ENCODE peak calls at places on chromosomes 3 and 15, in six cellular contexts. N is neuronal stem cell, V is heart right ventricle, I is adrenal gland, R is GM23248, U is heart left ventricle. Y is an unnamed sample. For H3K36me3, the result is how much of the 10 kb centered on the place peaks cover.

GRCh38 chr15:68553594-68553993 is 25.2 kb upstream of the CORO2B start:
- DNase-seq in V (no peak), I (no peak), R (no peak), U (no peak), N (no peak), Y (no peak)

GRCh38 chr15:51128701-51129100 is 34.0 kb upstream of the TNFAIP8L3 start:
- DNase-seq in N (no peak), I (no peak), V (no peak), U (no peak), R (peak), Y (no peak)

GRCh38 chr3:122151480-122151879 is 32.0 kb upstream of the CASR start:
- DNase-seq in U (no peak), V (no peak), N (no peak), I (no peak), R (peak), Y (no peak)

GRCh38 chr3:93843981-93844380 is 129.7 kb downstream of the PROS1 start:
- DNase-seq in N (no peak), I (no peak), V (no peak), R (peak), U (no peak), Y (peak)

GRCh38 chr15:67173786-67174185 is 80.7 kb downstream of the AAGAB start:
- DNase-seq in R (no peak), U (no peak), N (no peak), I (no peak), V (no peak), Y (no peak)

GRCh38 chr3:88180398-88180999 is 30.7 kb downstream of the C3orf38 start:
- DNase-seq in I (no peak), N (no peak), V (peak), U (no peak), R (peak), Y (no peak)

GRCh38 chr3:112685435-112685834 is 44.5 kb upstream of the CCDC80 start:
- DNase-seq in I (no peak), U (no peak), R (peak), V (no peak), N (no peak), Y (no peak)

GRCh38 chr15:49895337-49896223 is 223.5 kb downstream of the ATP8B4 start:
- DNase-seq in U (no peak), V (no peak), I (no peak), R (peak), N (peak), Y (no peak)

GRCh38 chr3:125684199-125684598 is 88.9 kb upstream of the OSBPL11 start:
- DNase-seq in N (peak), V (no peak), U (no peak), R (peak), I (no peak), Y (no peak)

GRCh38 chr15:75044258-75044878 is 21.0 kb downstream of the PPCDC start:
- DNase-seq in V (no peak), I (no peak), R (no peak), N (no peak), U (no peak), Y (no peak)

GRCh38 chr3:122255757-122256439 is 69.2 kb upstream of the CSTA start:
- DNase-seq in N (no peak), I (no peak), U (no peak), V (no peak), R (no peak), Y (no peak)

GRCh38 chr15:71565636-71566160 is 244.7 kb upstream of the NR2E3 start:
- DNase-seq in V (no peak), R (no peak), I (no peak), U (no peak), N (no peak), Y (no peak)

GRCh38 chr15:98649621-98649995 is 1.3 kb downstream of the IGF1R start:
- DNase-seq in U (peak), N (no peak), I (no peak), R (peak), V (peak), Y (peak)

GRCh38 chr3:66211779-66212178 is 9.0 kb upstream of the SLC25A26 start:
- DNase-seq in R (no peak), U (no peak), V (no peak), I (no peak), N (no peak), Y (no peak)

GRCh38 chr3:72487946-72488735 is 360.1 kb downstream of the SHQ1 start:
- DNase-seq in V (no peak), I (no peak), N (no peak), R (peak), U (no peak), Y (no peak)

GRCh38 chr3:150899141-150899540 is 6.1 kb downstream of the MINDY4B start:
- DNase-seq in R (no peak), I (no peak), N (no peak), V (no peak), U (no peak), Y (no peak)

GRCh38 chr15:45604321-45604720 is 17.1 kb downstream of the BLOC1S6 start:
- DNase-seq in N (no peak), V (no peak), R (peak), U (no peak), I (no peak), Y (no peak)

GRCh38 chr3:31361391-31362273 is 171.1 kb upstream of the STT3B start:
- DNase-seq in U (no peak), I (no peak), N (peak), R (peak), V (no peak), Y (no peak)

GRCh38 chr3:51282931-51283330 is 102.2 kb upstream of the MANF start:
- DNase-seq in I (no peak), R (peak), V (no peak), N (no peak), U (no peak), Y (no peak)

GRCh38 chr15:50857763-50858162 is 50.7 kb upstream of the AP4E1 start:
- DNase-seq in V (no peak), I (no peak), R (no peak), N (no peak), U (no peak), Y (no peak)

GRCh38 chr3:190303887-190304286 is 18.4 kb downstream of the CLDN1 start:
- DNase-seq in R (peak), I (no peak), V (no peak), U (no peak), N (no peak), Y (no peak)

GRCh38 chr15:58066042-58066867 is 744 bp upstream of the ALDH1A2 start:
- DNase-seq in R (peak), U (peak), N (peak), V (peak), I (peak), Y (no peak)

GRCh38 chr15:58063612-58064011 is 1.9 kb downstream of the ALDH1A2 start:
- DNase-seq in R (no peak), N (no peak), U (no peak), I (no peak), V (no peak), Y (no peak)

GRCh38 chr15:58065011-58065444 is 483 bp downstream of the ALDH1A2 start:
- DNase-seq in V (peak), N (peak), U (peak), I (no peak), R (no peak), Y (no peak)

GRCh38 chr15:58064119-58065010 is 1.1 kb downstream of the ALDH1A2 start:
- DNase-seq in V (no peak), N (no peak), U (no peak), I (no peak), R (peak), Y (no peak)

GRCh38 chr15:58065445-58066041 is at the start of gene ALDH1A2:
- DNase-seq in V (peak), I (no peak), N (peak), U (peak), R (no peak), Y (no peak)
- H3K4me3 ChIP-seq in V (peak), I (peak), N (peak), U (peak), R (no peak), Y (peak)

GRCh38 chr15:40248006-40248783 is 9.3 kb downstream of the PAK6 start:
- DNase-seq in U (no peak), R (no peak), V (no peak), N (no peak), I (no peak), Y (no peak)
- H3K36me3 ChIP-seq in U (under half), R (under half), V (under half), N (under half), I (under half), Y (under half)

GRCh38 chr15:63051701-63052066 is 9.1 kb downstream of the TPM1 start:
- DNase-seq in V (no peak), I (no peak), R (no peak), U (no peak), N (no peak), Y (no peak)

GRCh38 chr15:63048115-63048985 is 5.8 kb downstream of the TPM1 start:
- DNase-seq in R (peak), N (peak), V (peak), U (peak), I (peak), Y (peak)

GRCh38 chr15:63050737-63051700 is 8.5 kb downstream of the TPM1 start:
- DNase-seq in V (no peak), U (no peak), N (no peak), R (peak), I (no peak), Y (no peak)

GRCh38 chr15:63048986-63049665 is 6.6 kb downstream of the TPM1 start:
- DNase-seq in V (peak), N (no peak), U (peak), R (peak), I (peak), Y (no peak)

GRCh38 chr15:63049747-63050439 is 7.3 kb downstream of the TPM1 start:
- DNase-seq in U (no peak), I (no peak), V (no peak), R (peak), N (no peak), Y (no peak)
- H3K4me3 ChIP-seq in U (peak), I (peak), V (peak), R (peak), N (no peak), Y (peak)

GRCh38 chr3:129261850-129262249 is 12.4 kb downstream of the COPG1 start:
- DNase-seq in R (no peak), U (no peak), V (no peak), I (no peak), N (no peak), Y (no peak)

GRCh38 chr3:129263161-129263910 is 13.9 kb downstream of the COPG1 start:
- DNase-seq in U (no peak), R (no peak), N (no peak), V (no peak), I (no peak), Y (no peak)

GRCh38 chr3:129259612-129260477 is 10.4 kb downstream of the COPG1 start:
- DNase-seq in R (no peak), I (no peak), N (no peak), U (no peak), V (no peak), Y (no peak)

GRCh38 chr3:129257609-129258008 is 8.2 kb downstream of the COPG1 start:
- DNase-seq in U (no peak), N (no peak), R (no peak), V (no peak), I (no peak), Y (no peak)

GRCh38 chr3:129260606-129261005 is 11.2 kb downstream of the COPG1 start:
- DNase-seq in U (no peak), N (no peak), V (no peak), R (no peak), I (no peak), Y (no peak)
- H3K36me3 ChIP-seq in U (half or more), N (half or more), V (half or more), R (half or more), I (under half), Y (half or more)

GRCh38 chr15:100918690-100919480 is at the start of gene LRRK1:
- DNase-seq in U (peak), R (peak), N (no peak), I (no peak), V (peak), Y (no peak)
- H3K4me3 ChIP-seq in U (peak), R (peak), N (peak), I (peak), V (peak), Y (peak)

DNA sequence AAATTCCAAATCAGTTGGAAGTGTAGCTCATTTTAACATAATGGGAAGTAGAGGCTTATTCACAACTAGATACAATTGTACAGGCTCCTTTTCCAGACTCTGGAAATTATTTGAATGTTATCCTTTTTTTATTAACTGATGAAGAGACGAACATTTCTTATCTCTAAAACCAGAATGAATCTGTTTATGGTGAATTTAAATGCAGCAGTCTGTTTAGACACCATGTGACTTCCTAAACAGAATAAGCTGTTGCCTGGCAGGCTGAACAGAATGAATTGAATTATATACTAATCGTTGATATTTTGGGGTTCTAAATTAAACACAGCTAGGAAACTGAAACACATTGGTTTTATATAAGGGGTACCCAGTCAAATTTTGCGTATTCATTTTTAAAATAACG is 4.0 kb downstream of the SEC61A1 start:
- DNase-seq in R (no peak), V (no peak), I (no peak), U (no peak), N (no peak), Y (no peak)
- H3K36me3 ChIP-seq in R (under half), V (half or more), I (under half), U (half or more), N (under half), Y (half or more)

GRCh38 chr3:6861331-6861988 is 545 bp downstream of the GRM7 start:
- DNase-seq in R (no peak), V (no peak), I (peak), N (peak), U (no peak), Y (no peak)

GRCh38 chr3:6862880-6863195 is 1.9 kb downstream of the GRM7 start:
- DNase-seq in I (no peak), R (no peak), V (no peak), U (no peak), N (peak), Y (no peak)

GRCh38 chr3:6860911-6861330 is at the start of gene GRM7:
- DNase-seq in U (no peak), V (no peak), I (peak), N (peak), R (no peak), Y (no peak)

GRCh38 chr3:6860149-6860548 is 766 bp upstream of the GRM7 start:
- DNase-seq in U (no peak), I (no peak), V (no peak), R (no peak), N (no peak), Y (no peak)

GRCh38 chr3:6861989-6862879 is 1.3 kb downstream of the GRM7 start:
- DNase-seq in V (no peak), N (no peak), R (no peak), U (no peak), I (peak), Y (no peak)
- H3K4me3 ChIP-seq in V (no peak), N (peak), R (no peak), U (no peak), I (no peak), Y (peak)

DNA sequence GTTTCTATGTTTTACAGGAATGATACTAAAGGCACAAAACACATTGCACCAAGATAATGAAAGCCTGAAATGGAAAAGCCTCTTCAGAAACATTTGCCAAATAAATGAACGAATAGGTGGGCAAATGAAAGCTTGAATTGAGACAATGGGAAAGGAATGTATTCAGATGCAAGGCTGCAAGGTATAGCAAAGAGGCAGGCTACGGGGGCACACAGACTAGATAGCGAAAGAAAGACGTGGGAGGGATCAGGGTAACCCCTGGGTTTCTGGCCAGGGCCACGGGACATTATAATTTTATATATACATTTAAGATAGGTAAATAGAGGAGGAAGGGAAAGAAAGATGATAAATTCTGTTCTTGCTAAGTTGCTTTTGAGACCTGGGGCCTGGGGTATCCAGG is 95.9 kb upstream of the NLGN1 start:
- DNase-seq in N (no peak), U (no peak), R (no peak), I (no peak), V (no peak), Y (no peak)
- H3K36me3 ChIP-seq in N (under half), U (under half), R (under half), I (under half), V (under half), Y (under half)

DNA sequence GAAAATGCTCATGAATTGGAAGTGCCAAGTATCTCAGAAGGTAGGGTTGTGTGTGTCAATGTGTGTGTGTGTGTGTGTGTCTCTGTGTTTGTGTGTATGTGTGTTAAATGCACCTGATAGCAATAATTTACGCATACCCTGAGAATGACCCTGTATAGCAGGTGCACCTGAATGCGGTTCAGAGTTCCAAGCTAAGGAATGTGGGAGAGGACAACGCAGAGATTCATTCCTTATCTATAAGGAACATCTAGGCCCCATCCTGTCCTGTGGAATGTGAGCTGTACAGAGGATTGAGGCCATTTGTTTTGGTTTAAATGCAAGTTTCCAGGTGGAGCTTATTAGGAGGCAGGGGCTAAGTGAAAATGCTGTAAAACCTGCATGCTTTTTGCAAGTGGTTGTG is 49.1 kb upstream of the NEDD4 start:
- DNase-seq in N (no peak), R (no peak), I (no peak), U (no peak), V (no peak), Y (no peak)
- H3K4me3 ChIP-seq in N (no peak), R (no peak), I (no peak), U (no peak), V (no peak), Y (no peak)